ENCODE peak calls at places on chromosomes 7 and 10, in six cellular contexts. X, D, Z, B, G and H are unnamed samples.
A peak's percentile ranks its signal among the peaks of the same experiment; 100 is the strongest.

GRCh38 chr7:140924821-140925421 is at the start of gene BRAF:
- DNase-seq in X (peak; percentile 96), D (peak; percentile 70), Z (peak; percentile 91), B (peak; percentile 88), G (peak; percentile 96), H (peak; percentile 74)

GRCh38 chr7:132584796-132585494 is 8.7 kb upstream of the PLXNA4 start:
- DNase-seq in X (peak; percentile 47), D (no peak), Z (no peak), B (no peak), G (no peak), H (no peak)

GRCh38 chr10:75431180-75432111 is at the start of gene LRMDA:
- DNase-seq in X (no peak), D (no peak), Z (no peak), B (no peak), G (peak; percentile 53), H (no peak)

GRCh38 chr7:158401295-158401694 is 186.3 kb downstream of the PTPRN2 start:
- DNase-seq in X (no peak), D (no peak), Z (no peak), B (no peak), G (no peak), H (no peak)

GRCh38 chr7:55550010-55550409 is 22.3 kb downstream of the VOPP1 start:
- DNase-seq in X (peak; percentile 87), D (no peak), Z (no peak), B (no peak), G (no peak), H (no peak)

GRCh38 chr7:13990984-13991790 is 1.7 kb upstream of the ETV1 start:
- DNase-seq in X (peak; percentile 91), D (peak; percentile 99), Z (peak; percentile 19), B (peak; percentile 98), G (peak; percentile 89), H (peak; percentile 96)

GRCh38 chr10:63889756-63890155 is 368.6 kb downstream of the REEP3 start:
- DNase-seq in X (no peak), D (no peak), Z (no peak), B (no peak), G (no peak), H (no peak)

GRCh38 chr10:28432210-28432676 is 100.7 kb upstream of the WAC start:
- DNase-seq in X (peak; percentile 40), D (peak; percentile 83), Z (no peak), B (peak; percentile 75), G (peak; percentile 39), H (peak; percentile 53)